ENCODE peak calls at places on chromosomes 11 and 22, in four cellular contexts. R, S, K and T are unnamed samples.

GRCh38 chr11:82043316-82043715 is 690.3 kb downstream of the FAM181B start:
- DNase-seq in R (no peak), S (no peak), K (no peak), T (no peak)

GRCh38 chr11:46050065-46050464 is 71.2 kb downstream of the PHF21A start:
- DNase-seq in R (peak), S (no peak), K (no peak), T (peak)

GRCh38 chr11:84558085-84558905 is 1068.8 kb downstream of the DLG2 start:
- DNase-seq in R (peak), S (no peak), K (peak), T (peak)

GRCh38 chr22:37760152-37760551 is 47.6 kb upstream of the GCAT start:
- DNase-seq in R (no peak), S (no peak), K (no peak), T (no peak)

GRCh38 chr22:41920271-41920976 is 5.5 kb upstream of the SHISA8 start:
- DNase-seq in R (no peak), S (no peak), K (peak), T (no peak)

GRCh38 chr11:18312663-18313420 is 9.1 kb downstream of the HPS5 start:
- DNase-seq in R (peak), S (no peak), K (no peak), T (peak)

GRCh38 chr11:1871531-1871930 is 18.6 kb downstream of the LSP1 start:
- DNase-seq in R (no peak), S (no peak), K (no peak), T (no peak)

GRCh38 chr22:23246982-23247766 is 66.9 kb downstream of the BCR start:
- DNase-seq in R (no peak), S (no peak), K (no peak), T (no peak)

GRCh38 chr11:3049430-3050243 is 7.6 kb downstream of the CARS1 start:
- DNase-seq in R (peak), S (peak), K (peak), T (peak)

GRCh38 chr11:12243511-12243910 is 133.1 kb downstream of the MICAL2 start:
- DNase-seq in R (no peak), S (no peak), K (no peak), T (no peak)

GRCh38 chr11:100910808-100911207 is 218.8 kb downstream of the PGR start:
- DNase-seq in R (no peak), S (no peak), K (peak), T (no peak)

GRCh38 chr11:118884613-118885274 is 1.1 kb downstream of the CXCR5 start:
- DNase-seq in R (no peak), S (no peak), K (no peak), T (no peak)

GRCh38 chr11:93370260-93370659 is 39.7 kb downstream of the DEUP1 start:
- DNase-seq in R (peak), S (no peak), K (no peak), T (peak)

GRCh38 chr11:102177974-102178631 is 67.9 kb downstream of the YAP1 start:
- DNase-seq in R (peak), S (no peak), K (no peak), T (peak)

GRCh38 chr11:119481667-119482400 is 58.9 kb upstream of the THY1 start:
- DNase-seq in R (no peak), S (no peak), K (no peak), T (no peak)

GRCh38 chr11:132523929-132524328 is 1008.4 kb downstream of the OPCML start:
- DNase-seq in R (no peak), S (no peak), K (no peak), T (no peak)

GRCh38 chr11:16293204-16293681 is 63.1 kb downstream of the SOX6 start:
- DNase-seq in R (no peak), S (no peak), K (no peak), T (peak)

GRCh38 chr11:16291729-16292128 is 64.6 kb downstream of the SOX6 start:
- DNase-seq in R (no peak), S (no peak), K (no peak), T (no peak)

GRCh38 chr11:16292167-16292859 is 64.0 kb downstream of the SOX6 start:
- DNase-seq in R (no peak), S (no peak), K (no peak), T (no peak)

GRCh38 chr11:16286095-16286494 is 70.3 kb downstream of the SOX6 start:
- DNase-seq in R (no peak), S (no peak), K (no peak), T (no peak)

DNA sequence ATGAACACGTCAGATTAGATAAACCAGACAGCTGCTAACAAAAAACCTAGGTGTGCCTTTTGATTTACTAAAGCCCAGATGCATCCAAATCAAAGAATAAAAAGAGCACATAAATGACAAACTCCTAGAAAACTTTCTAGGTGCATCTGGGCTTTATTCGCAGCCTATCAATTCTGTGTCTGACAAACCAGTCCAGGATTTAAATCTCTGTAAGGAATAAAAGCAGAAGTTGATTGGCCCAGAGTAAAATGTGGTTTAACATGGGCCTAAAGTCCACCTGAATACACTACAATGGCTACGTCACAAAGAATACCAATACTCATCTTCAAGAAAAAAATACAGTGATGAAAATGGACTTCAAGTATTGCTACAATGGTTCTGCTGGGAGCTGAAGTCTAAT is 66.8 kb downstream of the SOX6 start:
- DNase-seq in R (no peak), S (no peak), K (no peak), T (no peak)
- TF ChIP-seq CTCF in R (no peak), S (no peak), K (no peak), T (no peak)

GRCh38 chr22:49726022-49726681 is 101.5 kb downstream of the BRD1 start:
- DNase-seq in R (no peak), S (no peak), K (no peak), T (no peak)
- TF ChIP-seq CTCF in R (no peak), S (no peak), K (no peak), T (no peak)

GRCh38 chr22:20199906-20200305 is 49.1 kb upstream of the CCDC188 start:
- DNase-seq in R (no peak), S (no peak), K (no peak), T (no peak)
- TF ChIP-seq CTCF in R (no peak), S (no peak), K (no peak), T (no peak)

GRCh38 chr11:64650923-64651523 is 60.0 kb downstream of the SLC22A12 start:
- DNase-seq in R (peak), S (no peak), K (peak), T (peak)
- TF ChIP-seq CTCF in R (peak), S (no peak), K (peak), T (peak)